ENCODE peak calls at places on chromosome 4, in seven cellular contexts. One of them, this sample, is unnamed.

GRCh38 chr4:165207016-165207430 is 338 bp upstream of the KLHL2 start:
- DNase-seq in Calu3: no peak
- DNase-seq in Peyer's patch: no peak
- DNase-seq in AG04450: no peak
- DNase-seq in kidney epithelial cell: no peak
- DNase-seq in mucosa of descending colon: no peak
- DNase-seq in progenitor cell of endocrine pancreas: peak
- DNase-seq in this sample: peak

GRCh38 chr4:140928880-140929279 is 172.7 kb upstream of the TBC1D9 start:
- DNase-seq in progenitor cell of endocrine pancreas: no peak
- DNase-seq in AG04450: no peak
- DNase-seq in mucosa of descending colon: no peak
- DNase-seq in kidney epithelial cell: no peak
- DNase-seq in Peyer's patch: no peak
- DNase-seq in Calu3: no peak
- DNase-seq in this sample: no peak

GRCh38 chr4:152819026-152819645 is 39.4 kb downstream of the ARFIP1 start:
- DNase-seq in Peyer's patch: no peak
- DNase-seq in progenitor cell of endocrine pancreas: no peak
- DNase-seq in kidney epithelial cell: no peak
- DNase-seq in Calu3: no peak
- DNase-seq in mucosa of descending colon: no peak
- DNase-seq in AG04450: no peak
- DNase-seq in this sample: no peak

GRCh38 chr4:6844986-6845385 is 62.5 kb downstream of the KIAA0232 start:
- DNase-seq in progenitor cell of endocrine pancreas: no peak
- DNase-seq in AG04450: no peak
- DNase-seq in Peyer's patch: no peak
- DNase-seq in mucosa of descending colon: no peak
- DNase-seq in kidney epithelial cell: no peak
- DNase-seq in Calu3: no peak
- DNase-seq in this sample: no peak

GRCh38 chr4:171668403-171668802 is 144.8 kb upstream of the GALNTL6 start:
- DNase-seq in mucosa of descending colon: no peak
- DNase-seq in kidney epithelial cell: no peak
- DNase-seq in Peyer's patch: no peak
- DNase-seq in progenitor cell of endocrine pancreas: no peak
- DNase-seq in AG04450: no peak
- DNase-seq in Calu3: no peak
- DNase-seq in this sample: no peak

GRCh38 chr4:148653681-148654080 is 211.5 kb upstream of the NR3C2 start:
- DNase-seq in Peyer's patch: no peak
- DNase-seq in progenitor cell of endocrine pancreas: no peak
- DNase-seq in kidney epithelial cell: no peak
- DNase-seq in Calu3: no peak
- DNase-seq in AG04450: no peak
- DNase-seq in mucosa of descending colon: no peak
- DNase-seq in this sample: no peak

GRCh38 chr4:6239486-6239885 is 30.2 kb upstream of the WFS1 start:
- DNase-seq in Peyer's patch: peak
- DNase-seq in progenitor cell of endocrine pancreas: no peak
- DNase-seq in kidney epithelial cell: no peak
- DNase-seq in AG04450: no peak
- DNase-seq in mucosa of descending colon: no peak
- DNase-seq in Calu3: no peak
- DNase-seq in this sample: no peak

GRCh38 chr4:107760281-107760947 is 40.4 kb upstream of the PAPSS1 start:
- DNase-seq in mucosa of descending colon: peak
- DNase-seq in Calu3: peak
- DNase-seq in progenitor cell of endocrine pancreas: no peak
- DNase-seq in Peyer's patch: peak
- DNase-seq in kidney epithelial cell: no peak
- DNase-seq in AG04450: no peak
- DNase-seq in this sample: no peak

GRCh38 chr4:106195435-106195950 is 120.5 kb downstream of the TBCK start:
- DNase-seq in progenitor cell of endocrine pancreas: no peak
- DNase-seq in AG04450: no peak
- DNase-seq in Peyer's patch: no peak
- DNase-seq in Calu3: no peak
- DNase-seq in mucosa of descending colon: peak
- DNase-seq in kidney epithelial cell: no peak
- DNase-seq in this sample: no peak

GRCh38 chr4:149784018-149784417 is 31.6 kb downstream of the IQCM start:
- DNase-seq in mucosa of descending colon: no peak
- DNase-seq in AG04450: no peak
- DNase-seq in Calu3: no peak
- DNase-seq in progenitor cell of endocrine pancreas: no peak
- DNase-seq in kidney epithelial cell: no peak
- DNase-seq in Peyer's patch: no peak
- DNase-seq in this sample: no peak

GRCh38 chr4:53012738-53013137 is 150.6 kb downstream of the RASL11B start:
- DNase-seq in AG04450: no peak
- DNase-seq in mucosa of descending colon: no peak
- DNase-seq in Calu3: no peak
- DNase-seq in progenitor cell of endocrine pancreas: no peak
- DNase-seq in kidney epithelial cell: no peak
- DNase-seq in Peyer's patch: no peak
- DNase-seq in this sample: no peak

GRCh38 chr4:552059-552458 is 24.0 kb downstream of the TMEM271 start:
- DNase-seq in Calu3: no peak
- DNase-seq in kidney epithelial cell: no peak
- DNase-seq in AG04450: no peak
- DNase-seq in progenitor cell of endocrine pancreas: no peak
- DNase-seq in mucosa of descending colon: no peak
- DNase-seq in Peyer's patch: no peak
- DNase-seq in this sample: no peak

GRCh38 chr4:163284304-163284703 is 48.1 kb downstream of the NPY1R start:
- DNase-seq in kidney epithelial cell: no peak
- DNase-seq in progenitor cell of endocrine pancreas: no peak
- DNase-seq in Calu3: no peak
- DNase-seq in Peyer's patch: no peak
- DNase-seq in AG04450: no peak
- DNase-seq in mucosa of descending colon: no peak
- DNase-seq in this sample: no peak

GRCh38 chr4:168766537-168767316 is 243.3 kb downstream of the CBR4 start:
- DNase-seq in mucosa of descending colon: no peak
- DNase-seq in Calu3: no peak
- DNase-seq in Peyer's patch: no peak
- DNase-seq in progenitor cell of endocrine pancreas: no peak
- DNase-seq in AG04450: no peak
- DNase-seq in kidney epithelial cell: no peak
- DNase-seq in this sample: no peak

GRCh38 chr4:1048781-1049590 is 37.6 kb downstream of the FGFRL1 start:
- DNase-seq in mucosa of descending colon: peak
- DNase-seq in Calu3: no peak
- DNase-seq in Peyer's patch: peak
- DNase-seq in AG04450: no peak
- DNase-seq in kidney epithelial cell: no peak
- DNase-seq in progenitor cell of endocrine pancreas: no peak
- DNase-seq in this sample: no peak

GRCh38 chr4:13509442-13509841 is 25.3 kb upstream of the RAB28 start:
- DNase-seq in kidney epithelial cell: no peak
- DNase-seq in mucosa of descending colon: no peak
- DNase-seq in progenitor cell of endocrine pancreas: no peak
- DNase-seq in Calu3: no peak
- DNase-seq in AG04450: no peak
- DNase-seq in Peyer's patch: no peak
- DNase-seq in this sample: no peak

GRCh38 chr4:147513051-147513450 is 32.2 kb downstream of the EDNRA start:
- DNase-seq in Calu3: no peak
- DNase-seq in kidney epithelial cell: no peak
- DNase-seq in mucosa of descending colon: no peak
- DNase-seq in AG04450: no peak
- DNase-seq in Peyer's patch: no peak
- DNase-seq in progenitor cell of endocrine pancreas: no peak
- DNase-seq in this sample: no peak

GRCh38 chr4:113825272-113825671 is 63.7 kb upstream of the CAMK2D start:
- DNase-seq in Calu3: no peak
- DNase-seq in Peyer's patch: no peak
- DNase-seq in mucosa of descending colon: peak
- DNase-seq in AG04450: no peak
- DNase-seq in progenitor cell of endocrine pancreas: no peak
- DNase-seq in kidney epithelial cell: no peak
- DNase-seq in this sample: no peak

GRCh38 chr4:183407635-183408463 is 36.6 kb upstream of the CDKN2AIP start:
- DNase-seq in mucosa of descending colon: no peak
- DNase-seq in progenitor cell of endocrine pancreas: no peak
- DNase-seq in AG04450: no peak
- DNase-seq in kidney epithelial cell: no peak
- DNase-seq in Calu3: no peak
- DNase-seq in Peyer's patch: no peak
- DNase-seq in this sample: no peak

GRCh38 chr4:39410415-39410814 is 3.7 kb downstream of the KLB start:
- DNase-seq in Peyer's patch: no peak
- DNase-seq in Calu3: no peak
- DNase-seq in AG04450: no peak
- DNase-seq in kidney epithelial cell: no peak
- DNase-seq in mucosa of descending colon: no peak
- DNase-seq in progenitor cell of endocrine pancreas: no peak
- DNase-seq in this sample: no peak
- TF ChIP-seq CTCF in Peyer's patch: peak
- TF ChIP-seq CTCF in Calu3: no peak
- TF ChIP-seq CTCF in AG04450: peak
- TF ChIP-seq CTCF in kidney epithelial cell: no peak
- TF ChIP-seq CTCF in mucosa of descending colon: no peak
- TF ChIP-seq CTCF in progenitor cell of endocrine pancreas: no peak
- TF ChIP-seq CTCF in this sample: peak

DNA sequence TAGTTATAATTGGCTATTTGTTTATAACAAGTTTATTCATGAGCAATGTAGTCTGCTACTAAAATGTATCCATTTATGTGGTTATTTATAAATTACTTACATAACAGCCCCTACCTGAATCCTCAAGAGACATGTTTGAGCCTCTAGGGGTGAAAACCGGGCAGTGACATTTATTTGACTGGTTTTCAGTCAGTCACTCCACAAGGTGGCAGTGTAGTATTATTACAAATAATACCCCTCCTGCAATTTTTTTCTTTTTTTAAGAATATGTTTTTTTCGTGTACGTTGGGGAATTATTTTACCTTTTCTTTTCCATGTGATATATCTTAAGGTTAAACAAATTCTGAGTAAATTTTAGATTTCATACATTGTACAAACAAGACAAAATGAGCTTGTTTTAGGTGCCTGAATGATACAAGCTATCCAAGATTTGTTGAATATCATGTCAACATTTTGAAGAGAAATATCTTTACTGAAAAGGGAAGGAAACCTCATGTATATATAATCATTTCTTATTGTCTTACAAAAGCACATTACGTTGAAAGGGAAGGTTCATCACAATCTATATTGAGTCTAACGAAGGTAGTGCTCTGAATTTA is 598.7 kb upstream of the TECRL start:
- DNase-seq in Peyer's patch: no peak
- DNase-seq in kidney epithelial cell: no peak
- DNase-seq in AG04450: no peak
- DNase-seq in mucosa of descending colon: peak
- DNase-seq in progenitor cell of endocrine pancreas: peak
- DNase-seq in Calu3: peak
- DNase-seq in this sample: no peak
- TF ChIP-seq CTCF in Peyer's patch: peak
- TF ChIP-seq CTCF in kidney epithelial cell: peak
- TF ChIP-seq CTCF in AG04450: peak
- TF ChIP-seq CTCF in mucosa of descending colon: no peak
- TF ChIP-seq CTCF in progenitor cell of endocrine pancreas: peak
- TF ChIP-seq CTCF in Calu3: peak
- TF ChIP-seq CTCF in this sample: peak

GRCh38 chr4:158496030-158496741 is 25.5 kb upstream of the RXFP1 start:
- DNase-seq in mucosa of descending colon: peak
- DNase-seq in AG04450: no peak
- DNase-seq in kidney epithelial cell: no peak
- DNase-seq in Calu3: peak
- DNase-seq in progenitor cell of endocrine pancreas: peak
- DNase-seq in Peyer's patch: no peak
- DNase-seq in this sample: peak
- TF ChIP-seq CTCF in mucosa of descending colon: peak
- TF ChIP-seq CTCF in AG04450: peak
- TF ChIP-seq CTCF in kidney epithelial cell: peak
- TF ChIP-seq CTCF in Calu3: peak
- TF ChIP-seq CTCF in progenitor cell of endocrine pancreas: peak
- TF ChIP-seq CTCF in Peyer's patch: no peak
- TF ChIP-seq CTCF in this sample: peak

DNA sequence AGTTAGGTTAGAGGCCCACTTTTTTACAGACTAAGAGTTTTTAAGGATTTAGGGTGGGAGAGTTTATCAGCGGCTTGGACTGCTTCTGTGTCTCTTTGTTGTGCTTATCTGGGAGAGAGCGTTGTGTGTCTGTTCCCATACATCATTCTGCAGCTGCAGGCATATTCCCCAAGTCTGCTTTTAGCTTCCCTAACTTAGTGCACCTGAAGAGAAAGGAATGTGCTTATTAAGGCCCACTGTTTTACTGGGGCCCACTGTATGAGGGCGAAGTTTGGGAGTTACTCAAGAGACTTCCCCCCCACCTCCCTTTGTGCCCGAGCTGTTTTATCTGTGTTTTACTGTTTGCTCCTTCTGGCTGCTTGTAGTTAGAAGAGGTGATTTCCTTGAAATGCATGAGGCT is 31.9 kb downstream of the ART3 start:
- DNase-seq in Calu3: no peak
- DNase-seq in mucosa of descending colon: no peak
- DNase-seq in kidney epithelial cell: no peak
- DNase-seq in AG04450: no peak
- DNase-seq in Peyer's patch: no peak
- DNase-seq in progenitor cell of endocrine pancreas: no peak
- DNase-seq in this sample: no peak
- TF ChIP-seq CTCF in Calu3: no peak
- TF ChIP-seq CTCF in mucosa of descending colon: no peak
- TF ChIP-seq CTCF in kidney epithelial cell: no peak
- TF ChIP-seq CTCF in AG04450: no peak
- TF ChIP-seq CTCF in Peyer's patch: no peak
- TF ChIP-seq CTCF in progenitor cell of endocrine pancreas: no peak
- TF ChIP-seq CTCF in this sample: no peak

DNA sequence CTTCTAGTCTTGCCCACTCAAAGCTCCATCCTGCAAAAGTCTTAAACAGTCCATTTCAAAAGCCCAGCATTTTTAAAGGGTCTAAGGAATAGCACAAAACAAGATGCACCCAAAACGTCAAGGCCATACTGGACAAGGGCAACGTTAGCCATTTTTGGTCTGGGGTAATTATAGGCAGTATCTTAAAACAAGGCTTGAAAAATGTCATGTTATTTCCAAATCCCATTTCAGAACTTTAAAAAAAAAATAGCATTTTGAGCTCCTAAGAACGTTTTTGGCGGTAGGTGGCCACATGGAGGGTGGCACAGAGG is 584 bp upstream of the TMEM165 start:
- DNase-seq in Calu3: no peak
- DNase-seq in mucosa of descending colon: no peak
- DNase-seq in progenitor cell of endocrine pancreas: no peak
- DNase-seq in AG04450: no peak
- DNase-seq in Peyer's patch: no peak
- DNase-seq in kidney epithelial cell: no peak
- DNase-seq in this sample: no peak
- TF ChIP-seq CTCF in Calu3: no peak
- TF ChIP-seq CTCF in mucosa of descending colon: no peak
- TF ChIP-seq CTCF in progenitor cell of endocrine pancreas: peak
- TF ChIP-seq CTCF in AG04450: peak
- TF ChIP-seq CTCF in Peyer's patch: no peak
- TF ChIP-seq CTCF in kidney epithelial cell: no peak
- TF ChIP-seq CTCF in this sample: no peak

This sample was measured in GM10248.